ENCODE peak calls at places on chromosomes 6 and 20, in five cellular contexts. J is gastrocnemius medialis, L is upper lobe of right lung, D is HL-60, K is sigmoid colon. Z is an unnamed sample.

GRCh38 chr6:81215092-81215432 is 537.4 kb downstream of the TENT5A start:
- DNase-seq in K (no peak), L (peak), J (no peak), D (no peak), Z (no peak)

GRCh38 chr20:38187512-38187911 is 22.4 kb upstream of the TGM2 start:
- DNase-seq in J (no peak), K (peak), D (no peak), L (peak), Z (no peak)

GRCh38 chr20:40532103-40532502 is 156.9 kb downstream of the MAFB start:
- DNase-seq in L (no peak), J (no peak), K (no peak), D (no peak), Z (no peak)

GRCh38 chr6:45566882-45567281 is 189.1 kb upstream of the SUPT3H start:
- DNase-seq in K (no peak), J (no peak), D (no peak), L (no peak), Z (no peak)

GRCh38 chr6:10612161-10612560 is 82.3 kb downstream of the C6orf52 start:
- DNase-seq in D (no peak), K (no peak), J (no peak), L (no peak), Z (no peak)

GRCh38 chr20:10558635-10559187 is 115.1 kb downstream of the JAG1 start:
- DNase-seq in J (no peak), K (no peak), L (no peak), D (no peak), Z (no peak)

GRCh38 chr6:25968769-25969168 is 6.2 kb downstream of the TRIM38 start:
- DNase-seq in L (no peak), K (no peak), D (no peak), J (no peak), Z (no peak)

GRCh38 chr6:126826315-126826714 is 292.2 kb upstream of the RSPO3 start:
- DNase-seq in L (no peak), K (no peak), J (no peak), D (no peak), Z (no peak)

GRCh38 chr6:43887340-43887858 is 117.4 kb downstream of the VEGFA start:
- DNase-seq in L (no peak), J (no peak), D (peak), K (peak), Z (no peak)

GRCh38 chr20:25247100-25247665 is 702 bp upstream of the PYGB start:
- DNase-seq in K (peak), D (no peak), L (peak), J (peak), Z (no peak)

GRCh38 chr6:31970604-31971271 is 1.2 kb downstream of the DXO start:
- DNase-seq in L (no peak), J (peak), K (peak), D (no peak), Z (no peak)

GRCh38 chr20:63062188-63063140 is 55.7 kb upstream of the BHLHE23 start:
- DNase-seq in K (peak), J (no peak), D (no peak), L (peak), Z (no peak)

GRCh38 chr20:7152071-7152470 is 384.6 kb downstream of the BMP2 start:
- DNase-seq in D (no peak), J (no peak), K (no peak), L (no peak), Z (no peak)

GRCh38 chr6:52020961-52021570 is 66.3 kb downstream of the PKHD1 start:
- DNase-seq in D (no peak), J (no peak), L (no peak), K (no peak), Z (no peak)

GRCh38 chr20:44780226-44780625 is 30.1 kb downstream of the RIMS4 start:
- DNase-seq in D (peak), J (no peak), K (no peak), L (no peak), Z (no peak)

DNA sequence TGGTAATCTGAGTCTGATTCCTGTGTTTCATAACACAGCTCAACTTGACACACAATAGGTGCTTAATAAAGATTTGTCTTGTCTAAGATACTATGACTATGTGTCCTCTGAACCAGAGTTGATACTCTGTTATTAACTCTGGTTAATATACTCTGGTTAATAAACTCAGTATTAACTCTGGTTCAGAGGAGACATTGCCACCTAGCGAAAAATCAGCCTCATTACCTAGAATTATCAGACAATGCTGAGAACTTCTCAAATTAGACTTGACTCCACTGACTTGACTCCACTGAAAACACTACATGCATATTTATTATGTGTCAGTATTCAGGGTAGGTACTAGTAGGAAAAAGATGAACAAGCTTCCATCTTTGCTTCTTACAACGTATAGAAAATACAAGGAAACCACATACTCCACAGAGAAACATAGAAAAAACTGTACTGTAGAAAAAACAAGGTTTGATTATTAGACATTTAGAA is 73.9 kb downstream of the AHI1 start:
- DNase-seq in D (peak), J (no peak), K (no peak), L (no peak), Z (no peak)
- TF ChIP-seq CTCF in D (peak), J (peak), K (no peak), L (peak), Z (peak)

GRCh38 chr20:17652411-17652810 is 29.6 kb downstream of the RRBP1 start:
- DNase-seq in K (peak), L (peak), J (peak), D (no peak), Z (no peak)

GRCh38 chr20:17648782-17649730 is 33.0 kb downstream of the RRBP1 start:
- DNase-seq in D (no peak), J (peak), K (peak), L (peak), Z (no peak)

GRCh38 chr20:17650301-17650761 is 31.7 kb downstream of the RRBP1 start:
- DNase-seq in D (peak), K (peak), J (no peak), L (peak), Z (no peak)

GRCh38 chr20:17651761-17652388 is 30.2 kb downstream of the RRBP1 start:
- DNase-seq in K (peak), L (peak), D (no peak), J (peak), Z (no peak)

DNA sequence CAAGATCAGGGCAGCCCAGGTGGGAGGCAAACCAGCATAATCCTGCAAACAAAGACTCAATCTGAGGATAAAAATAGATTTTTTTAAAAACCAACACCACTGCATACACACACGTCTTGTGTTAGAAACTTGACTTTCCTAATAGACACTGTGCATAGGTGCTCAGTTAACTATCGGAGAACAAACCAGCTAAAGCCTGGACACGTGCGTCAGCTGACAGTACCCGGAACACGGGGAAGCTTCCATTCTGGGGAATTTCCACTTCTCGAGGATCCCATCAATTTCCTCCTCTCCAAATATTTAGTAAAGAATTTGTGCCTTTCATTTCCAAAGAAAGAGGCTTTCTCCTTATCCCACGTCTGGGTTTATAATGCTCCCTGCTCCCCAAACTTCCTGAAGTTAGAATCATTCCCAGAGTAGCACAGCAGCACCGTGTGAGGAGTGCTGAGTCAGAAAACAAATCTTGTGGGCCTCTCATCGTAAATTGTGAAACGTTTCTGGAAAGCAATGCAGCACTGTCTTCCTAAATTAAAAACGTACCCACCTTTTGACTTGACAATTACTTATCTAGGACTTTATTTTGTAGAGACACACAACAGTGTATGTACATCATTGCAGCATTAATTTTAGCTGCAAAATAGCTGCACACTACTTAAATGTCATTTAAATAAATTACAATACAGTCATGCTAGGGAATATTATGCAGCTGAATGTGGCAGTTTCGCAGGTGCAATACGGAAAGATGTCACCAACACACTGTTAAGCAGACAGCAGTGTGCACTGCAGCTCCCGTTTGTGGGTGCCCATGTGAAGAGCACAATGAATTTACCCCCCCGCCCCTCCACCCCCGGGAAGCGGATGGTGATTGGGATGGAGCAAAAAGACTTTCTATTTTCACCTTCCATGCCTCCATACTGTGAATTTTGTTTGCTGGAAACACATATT is 31.0 kb downstream of the RRBP1 start:
- DNase-seq in J (no peak), D (no peak), L (peak), K (peak), Z (no peak)
- H3K27ac ChIP-seq in J (no peak), D (peak), L (no peak), K (no peak), Z (no peak)

GRCh38 chr20:3981132-3981452 is 34.3 kb downstream of the RNF24 start:
- DNase-seq in J (no peak), D (no peak), L (no peak), K (no peak), Z (no peak)
- H3K4me3 ChIP-seq in J (peak), D (no peak), L (peak), K (no peak), Z (peak)

GRCh38 chr6:53417141-53417540 is 68.4 kb upstream of the ELOVL5 start:
- DNase-seq in D (no peak), J (no peak), K (no peak), L (no peak), Z (no peak)
- TF ChIP-seq CTCF in D (no peak), J (no peak), K (no peak), L (no peak), Z (no peak)

GRCh38 chr6:2225422-2226392 is 19.7 kb downstream of the GMDS start:
- DNase-seq in L (no peak), D (no peak), J (no peak), K (no peak), Z (no peak)
- H3K27ac ChIP-seq in L (no peak), D (no peak), J (no peak), K (no peak), Z (peak)

DNA sequence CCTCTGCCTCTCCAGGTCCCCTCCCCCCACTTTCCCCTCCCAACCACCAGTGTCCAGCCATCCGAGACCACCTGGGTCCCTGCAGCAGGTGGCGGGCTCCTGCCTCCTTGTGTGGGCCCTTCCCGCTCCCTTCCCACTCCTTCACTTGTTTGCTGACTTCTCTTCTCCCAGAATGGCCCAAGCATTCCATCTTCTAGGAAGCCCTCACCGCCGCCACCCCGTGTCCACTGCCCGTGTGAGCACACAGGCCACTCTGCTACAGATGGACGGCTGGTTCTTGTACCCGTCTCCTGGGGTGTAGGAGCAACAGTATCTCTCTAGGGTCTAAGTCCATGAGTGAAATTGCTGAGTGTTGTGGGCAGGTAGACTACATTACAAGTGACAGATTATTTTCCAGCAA is 15.0 kb downstream of the BPHL start:
- DNase-seq in D (no peak), K (no peak), J (no peak), L (no peak), Z (no peak)
- H3K4me3 ChIP-seq in D (no peak), K (no peak), J (no peak), L (no peak), Z (no peak)

DNA sequence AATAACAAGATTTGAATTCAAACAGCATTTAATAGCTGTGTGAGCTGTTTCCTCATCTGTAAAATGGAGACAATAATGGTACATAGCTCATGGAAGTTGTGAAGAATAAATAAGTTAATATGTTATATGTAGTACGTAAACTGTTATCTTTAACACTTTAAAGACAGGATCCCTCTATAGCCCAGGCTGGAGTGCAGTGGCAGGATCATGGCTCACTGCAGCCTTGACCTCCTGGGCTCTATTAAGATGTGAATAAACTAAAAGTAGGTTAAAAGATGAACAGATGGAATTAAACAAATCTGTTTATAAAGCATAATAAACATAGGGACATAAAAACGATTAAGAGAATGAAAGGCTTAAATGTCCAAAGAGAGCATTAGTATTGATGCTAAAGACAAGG is 3.0 kb downstream of the AMD1 start:
- DNase-seq in D (no peak), K (no peak), J (no peak), L (no peak), Z (no peak)
- TF ChIP-seq CTCF in D (no peak), K (no peak), J (no peak), L (no peak), Z (no peak)

DNA sequence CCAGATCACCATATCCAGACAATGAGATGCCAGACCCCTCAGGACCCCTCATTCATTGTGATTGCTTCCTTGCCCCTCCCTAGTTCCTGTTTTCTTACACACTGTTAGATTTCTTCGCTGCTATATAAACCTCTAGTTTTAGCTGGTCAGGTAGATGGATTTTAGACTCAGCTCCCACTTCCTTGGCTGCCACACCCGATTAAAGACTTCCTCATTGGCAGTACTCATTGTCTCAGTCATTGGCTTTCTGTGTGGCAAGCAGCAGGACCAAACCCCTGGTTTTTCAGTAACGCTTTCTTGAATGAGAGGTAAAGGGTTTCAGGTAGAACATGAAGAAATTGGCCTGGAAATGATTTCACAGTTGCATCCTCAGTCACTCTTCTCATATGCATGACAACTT is 47.9 kb downstream of the QRSL1 start:
- DNase-seq in L (no peak), D (no peak), K (no peak), J (no peak), Z (no peak)
- H3K27ac ChIP-seq in L (no peak), D (no peak), K (no peak), J (no peak), Z (no peak)

DNA sequence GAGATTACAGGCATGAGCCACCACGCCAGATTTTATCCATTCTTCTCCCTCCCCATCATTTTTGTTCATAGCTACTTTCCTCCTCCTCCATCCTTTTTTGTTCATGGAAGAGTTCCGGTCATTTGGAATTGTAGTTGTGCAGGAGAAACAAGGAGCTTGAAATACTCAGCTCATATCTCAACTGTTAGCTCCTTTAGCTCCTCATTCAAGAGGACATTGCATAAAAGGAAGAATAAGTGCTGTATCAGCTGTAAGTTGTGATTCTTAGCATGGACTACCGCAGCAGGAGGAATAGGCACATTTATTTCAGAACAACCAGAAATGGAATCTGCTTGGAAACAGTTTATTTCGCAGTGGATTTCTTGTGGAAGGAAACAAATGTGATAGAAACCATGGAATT is 7.6 kb downstream of the STXBP5 start:
- DNase-seq in L (no peak), J (no peak), D (no peak), K (no peak), Z (no peak)
- H3K4me3 ChIP-seq in L (no peak), J (no peak), D (no peak), K (no peak), Z (no peak)

GRCh38 chr20:52595492-52595891 is 376.7 kb upstream of the TSHZ2 start:
- DNase-seq in D (no peak), L (no peak), J (no peak), K (no peak), Z (no peak)

GRCh38 chr20:52590100-52590499 is 382.1 kb upstream of the TSHZ2 start:
- DNase-seq in J (no peak), K (no peak), L (no peak), D (no peak), Z (no peak)

GRCh38 chr20:52593634-52594033 is 378.5 kb upstream of the TSHZ2 start:
- DNase-seq in K (no peak), D (no peak), J (no peak), L (no peak), Z (no peak)

GRCh38 chr20:52596261-52596660 is 375.9 kb upstream of the TSHZ2 start:
- DNase-seq in L (no peak), J (no peak), K (no peak), D (no peak), Z (no peak)

GRCh38 chr20:52592567-52592966 is 379.6 kb upstream of the TSHZ2 start:
- DNase-seq in K (no peak), J (no peak), L (no peak), D (no peak), Z (no peak)
- TF ChIP-seq CTCF in K (no peak), J (no peak), L (no peak), D (no peak), Z (no peak)

Z was measured in thoracic aorta.